ENCODE peak calls at places on chromosomes 4 and X, in eight cellular contexts. X, U, P, Y, D, M, T and R are unnamed samples.

GRCh38 chr4:83285022-83285387 is 407 bp upstream of the COQ2 start:
- DNase-seq in U (no peak), X (peak), D (no peak), M (peak), P (peak), Y (no peak), T (peak), R (no peak)

GRCh38 chr4:68373513-68373912 is 23.6 kb upstream of the YTHDC1 start:
- DNase-seq in D (peak), U (no peak), M (peak), Y (peak), X (peak), T (peak), P (peak), R (peak)

GRCh38 chrX:19687395-19687794 is 172.1 kb upstream of the MAP3K15 start:
- DNase-seq in D (no peak), U (no peak), Y (no peak), P (no peak), M (no peak), X (no peak), T (no peak), R (no peak)

GRCh38 chr4:142598132-142598531 is 248.0 kb downstream of the INPP4B start:
- DNase-seq in T (peak), U (no peak), D (no peak), M (no peak), Y (no peak), P (no peak), X (no peak), R (no peak)

GRCh38 chr4:145613546-145614234 is 5.5 kb upstream of the MMAA start:
- DNase-seq in P (no peak), U (no peak), X (no peak), M (no peak), T (no peak), D (no peak), Y (no peak), R (no peak)

GRCh38 chr4:94406668-94407437 is 44.9 kb upstream of the PDLIM5 start:
- DNase-seq in P (peak), Y (no peak), U (no peak), M (peak), D (peak), T (peak), X (peak), R (no peak)

GRCh38 chrX:93660575-93660974 is 12.8 kb downstream of the NAP1L3 start:
- DNase-seq in X (no peak), T (no peak), Y (no peak), U (no peak), P (no peak), D (no peak), M (no peak), R (no peak)

GRCh38 chr4:139227729-139228404 is 50.8 kb upstream of the ELF2 start:
- DNase-seq in X (no peak), D (no peak), T (no peak), P (peak), M (no peak), U (no peak), Y (no peak), R (no peak)

GRCh38 chr4:168269879-168270278 is 48.7 kb downstream of the DDX60 start:
- DNase-seq in D (peak), X (peak), P (no peak), Y (no peak), M (no peak), T (no peak), U (no peak), R (no peak)